ENCODE peak calls at places on chromosomes 12 and 14, in ten cellular contexts. Y is CMK; M is non-pigmented ciliary epithelial cell; X is CD4-positive, alpha-beta T cell; O is neural crest cell; H is CD4-positive, alpha-beta memory T cell; W is omental fat pad; I is GM12865; B is gastrocnemius medialis; P is pulmonary artery endothelial cell. T is an unnamed sample.

GRCh38 chr12:49983892-49984291 is 11.1 kb downstream of the AQP6 start:
- DNase-seq in Y (no peak), M (peak), X (no peak), O (no peak), H (no peak), W (no peak), I (no peak), B (no peak), P (peak), T (no peak)

GRCh38 chr12:92108651-92109050 is 37.0 kb downstream of the BTG1 start:
- DNase-seq in Y (no peak), M (no peak), X (no peak), O (no peak), H (no peak), W (no peak), I (no peak), B (no peak), P (no peak), T (no peak)

GRCh38 chr12:91053951-91054715 is 3.7 kb downstream of the KERA start:
- DNase-seq in Y (no peak), M (peak), X (no peak), O (no peak), H (no peak), W (no peak), I (no peak), B (no peak), P (no peak), T (no peak)

GRCh38 chr12:111991535-111991934 is 21.4 kb downstream of the TMEM116 start:
- DNase-seq in Y (no peak), M (no peak), X (no peak), O (no peak), H (no peak), W (no peak), I (no peak), B (no peak), P (no peak), T (no peak)

GRCh38 chr14:92121207-92121669 is 268 bp downstream of the NDUFB1 start:
- DNase-seq in Y (no peak), M (no peak), X (peak), O (peak), H (no peak), W (peak), I (peak), B (peak), P (no peak), T (no peak)

GRCh38 chr12:38921025-38921677 is 15.8 kb upstream of the CPNE8 start:
- DNase-seq in Y (no peak), M (peak), X (no peak), O (peak), H (peak), W (peak), I (peak), B (no peak), P (peak), T (no peak)

GRCh38 chr14:92794547-92794941 is 439 bp downstream of the GOLGA5 start:
- DNase-seq in Y (no peak), M (no peak), X (no peak), O (no peak), H (no peak), W (no peak), I (peak), B (no peak), P (no peak), T (no peak)

GRCh38 chr12:99810718-99811593 is 163.4 kb downstream of the GARIN6 start:
- DNase-seq in Y (no peak), M (no peak), X (no peak), O (no peak), H (no peak), W (no peak), I (peak), B (no peak), P (no peak), T (no peak)

GRCh38 chr14:98370352-98370751 is 901.6 kb downstream of the BCL11B start:
- DNase-seq in Y (no peak), M (no peak), X (no peak), O (no peak), H (no peak), W (no peak), I (no peak), B (no peak), P (no peak), T (no peak)

GRCh38 chr12:11795910-11796459 is 146.5 kb downstream of the ETV6 start:
- DNase-seq in Y (no peak), M (peak), X (no peak), O (no peak), H (no peak), W (no peak), I (no peak), B (no peak), P (no peak), T (no peak)

GRCh38 chr12:69844416-69844815 is 19.4 kb downstream of the MYRFL start:
- DNase-seq in Y (no peak), M (no peak), X (no peak), O (no peak), H (no peak), W (no peak), I (no peak), B (no peak), P (no peak), T (no peak)

GRCh38 chr14:72906316-72906715 is 12.4 kb upstream of the DPF3 start:
- DNase-seq in Y (no peak), M (peak), X (no peak), O (no peak), H (no peak), W (no peak), I (no peak), B (no peak), P (no peak), T (no peak)

GRCh38 chr12:32768518-32768917 is 12.8 kb upstream of the YARS2 start:
- DNase-seq in Y (no peak), M (no peak), X (no peak), O (no peak), H (no peak), W (no peak), I (no peak), B (no peak), P (no peak), T (no peak)

GRCh38 chr14:31253746-31254471 is 46.3 kb upstream of the HECTD1 start:
- DNase-seq in Y (no peak), M (no peak), X (no peak), O (no peak), H (no peak), W (no peak), I (no peak), B (no peak), P (no peak), T (no peak)

GRCh38 chr14:34331728-34332623 is 130.1 kb downstream of the SPTSSA start:
- DNase-seq in Y (no peak), M (no peak), X (peak), O (peak), H (peak), W (peak), I (peak), B (peak), P (no peak), T (peak)

GRCh38 chr12:53806689-53807088 is 54.9 kb upstream of the CISTR start:
- DNase-seq in Y (no peak), M (peak), X (no peak), O (no peak), H (no peak), W (no peak), I (no peak), B (no peak), P (no peak), T (no peak)

GRCh38 chr12:1778911-1779310 is 41.5 kb upstream of the LRTM2 start:
- DNase-seq in Y (no peak), M (no peak), X (no peak), O (no peak), H (no peak), W (no peak), I (no peak), B (no peak), P (no peak), T (no peak)

GRCh38 chr14:57389646-57390036 is 745 bp upstream of the NAA30 start:
- DNase-seq in Y (no peak), M (no peak), X (no peak), O (no peak), H (no peak), W (no peak), I (no peak), B (peak), P (no peak), T (no peak)

GRCh38 chr12:128801879-128802391 is 21.8 kb downstream of the SLC15A4 start:
- DNase-seq in Y (no peak), M (no peak), X (no peak), O (no peak), H (no peak), W (no peak), I (no peak), B (peak), P (no peak), T (no peak)

GRCh38 chr14:104604461-104605449 is at the start of gene TMEM179:
- DNase-seq in Y (no peak), M (no peak), X (no peak), O (peak), H (no peak), W (no peak), I (no peak), B (no peak), P (no peak), T (no peak)

GRCh38 chr14:87334997-87335675 is 657.8 kb downstream of the GALC start:
- DNase-seq in Y (no peak), M (no peak), X (no peak), O (no peak), H (no peak), W (no peak), I (no peak), B (no peak), P (no peak), T (no peak)

GRCh38 chr12:122909442-122910288 is 13.7 kb upstream of the VPS37B start:
- DNase-seq in Y (no peak), M (no peak), X (no peak), O (no peak), H (no peak), W (no peak), I (no peak), B (no peak), P (no peak), T (no peak)

GRCh38 chr14:50544911-50545310 is 12.5 kb upstream of the MAP4K5 start:
- DNase-seq in Y (no peak), M (no peak), X (no peak), O (no peak), H (no peak), W (no peak), I (no peak), B (peak), P (no peak), T (no peak)

GRCh38 chr12:2652401-2653081 is 142.2 kb upstream of the FKBP4 start:
- DNase-seq in Y (no peak), M (no peak), X (no peak), O (no peak), H (no peak), W (no peak), I (no peak), B (no peak), P (no peak), T (no peak)

GRCh38 chr12:27123642-27124041 is 41.3 kb upstream of the C12orf71 start:
- DNase-seq in Y (no peak), M (no peak), X (no peak), O (no peak), H (no peak), W (no peak), I (peak), B (no peak), P (no peak), T (no peak)

GRCh38 chr12:114682920-114683708 is 861 bp downstream of the TBX3 start:
- DNase-seq in Y (no peak), M (no peak), X (no peak), O (no peak), H (no peak), W (no peak), I (no peak), B (peak), P (no peak), T (no peak)

GRCh38 chr14:69612014-69612758 is 790 bp downstream of the SUSD6 start:
- DNase-seq in Y (no peak), M (no peak), X (peak), O (no peak), H (peak), W (no peak), I (peak), B (peak), P (no peak), T (peak)

GRCh38 chr12:71755146-71755892 is 656 bp downstream of the RAB21 start:
- DNase-seq in Y (no peak), M (peak), X (peak), O (no peak), H (peak), W (no peak), I (peak), B (peak), P (peak), T (peak)

GRCh38 chr12:114952573-114953196 is 268.7 kb upstream of the TBX3 start:
- DNase-seq in Y (no peak), M (no peak), X (no peak), O (no peak), H (no peak), W (no peak), I (no peak), B (peak), P (no peak), T (no peak)

GRCh38 chr12:47990351-47991105 is 13.7 kb downstream of the COL2A1 start:
- DNase-seq in Y (no peak), M (no peak), X (no peak), O (no peak), H (peak), W (no peak), I (peak), B (no peak), P (no peak), T (peak)

GRCh38 chr14:28102814-28103213 is 663.8 kb upstream of the FOXG1 start:
- DNase-seq in Y (no peak), M (no peak), X (no peak), O (no peak), H (no peak), W (no peak), I (no peak), B (no peak), P (no peak), T (no peak)

GRCh38 chr14:37116933-37117844 is 55.2 kb downstream of the SLC25A21 start:
- DNase-seq in Y (no peak), M (no peak), X (no peak), O (no peak), H (no peak), W (no peak), I (no peak), B (no peak), P (no peak), T (no peak)

T was measured in immature natural killer cell.